ENCODE peak calls at places on chromosomes 13 and 19, in four cellular contexts. I, X, E and Y are unnamed samples.

GRCh38 chr13:27044837-27045570 is 126.6 kb downstream of the USP12 start:
- DNase-seq in E (peak; percentile 90), X (no peak), I (no peak), Y (peak; percentile 7)

GRCh38 chr13:77868717-77869116 is 49.9 kb downstream of the EDNRB start:
- DNase-seq in X (no peak), I (no peak), E (no peak), Y (no peak)

GRCh38 chr13:41976491-41976890 is 15.6 kb upstream of the VWA8 start:
- DNase-seq in E (no peak), I (no peak), X (no peak), Y (no peak)

GRCh38 chr13:66543780-66544179 is 686.4 kb downstream of the PCDH9 start:
- DNase-seq in I (no peak), E (no peak), X (no peak), Y (no peak)

GRCh38 chr13:36891752-36892151 is 28.3 kb downstream of the SMAD9 start:
- DNase-seq in X (no peak), E (no peak), I (no peak), Y (no peak)

GRCh38 chr13:110023729-110024645 is 237.6 kb upstream of the IRS2 start:
- DNase-seq in I (no peak), E (no peak), X (no peak), Y (no peak)

GRCh38 chr19:23991170-23991569 is 76.5 kb downstream of the ZNF726 start:
- DNase-seq in E (peak; percentile 14), I (peak; percentile 88), X (no peak), Y (peak; percentile 26)

GRCh38 chr13:74132152-74132767 is 1.9 kb downstream of the KLF12 start:
- DNase-seq in E (peak; percentile 90), I (no peak), X (no peak), Y (peak; percentile 22)

GRCh38 chr13:59584902-59585670 is 578.6 kb downstream of the DIAPH3 start:
- DNase-seq in I (no peak), X (no peak), E (no peak), Y (no peak)

GRCh38 chr19:38430931-38431330 is 2.6 kb upstream of the RYR1 start:
- DNase-seq in I (no peak), E (no peak), X (no peak), Y (no peak)

GRCh38 chr19:16394681-16395375 is 70.2 kb downstream of the KLF2 start:
- DNase-seq in X (no peak), E (no peak), I (no peak), Y (no peak)

GRCh38 chr19:2109278-2109864 is 12.7 kb downstream of the IZUMO4 start:
- DNase-seq in I (no peak), E (no peak), X (no peak), Y (no peak)

GRCh38 chr13:111636271-111636670 is 315.8 kb downstream of the TEX29 start:
- DNase-seq in E (no peak), I (no peak), X (no peak), Y (no peak)

GRCh38 chr13:51229141-51229540 is 6.9 kb downstream of the FAM124A start:
- DNase-seq in E (no peak), I (no peak), X (no peak), Y (no peak)

GRCh38 chr19:28468701-28469459 is 744.1 kb downstream of the UQCRFS1 start:
- DNase-seq in E (no peak), I (no peak), X (peak; percentile 3), Y (peak; percentile 19)

GRCh38 chr13:31227063-31227462 is 27.3 kb downstream of the B3GLCT start:
- DNase-seq in E (no peak), I (no peak), X (no peak), Y (no peak)

GRCh38 chr19:39223703-39224279 is 19.7 kb upstream of the SYCN start:
- DNase-seq in I (peak; percentile 47), X (no peak), E (no peak), Y (no peak)

GRCh38 chr13:39596176-39596575 is 6.8 kb downstream of the LHFPL6 start:
- DNase-seq in I (no peak), X (no peak), E (peak; percentile 50), Y (no peak)

GRCh38 chr19:39128511-39129079 is 3.0 kb downstream of the PAK4 start:
- DNase-seq in I (no peak), E (no peak), X (no peak), Y (no peak)

GRCh38 chr19:5268801-5269200 is 71.8 kb downstream of the PTPRS start:
- DNase-seq in E (no peak), X (no peak), I (no peak), Y (no peak)

GRCh38 chr19:43461303-43461702 is 4.1 kb downstream of the LYPD3 start:
- DNase-seq in I (no peak), X (no peak), E (no peak), Y (no peak)

GRCh38 chr13:41587490-41587889 is 130.1 kb downstream of the RGCC start:
- DNase-seq in E (peak; percentile 9), X (peak; percentile 16), I (no peak), Y (peak; percentile 16)

GRCh38 chr13:109955598-109955997 is 169.2 kb upstream of the IRS2 start:
- DNase-seq in E (no peak), X (no peak), I (no peak), Y (no peak)

GRCh38 chr19:48501961-48502719 is 9.5 kb downstream of the LMTK3 start:
- DNase-seq in E (peak; percentile 84), I (peak; percentile 29), X (peak; percentile 76), Y (peak; percentile 55)

GRCh38 chr13:90717451-90717936 is 630.0 kb upstream of the MIR17HG start:
- DNase-seq in X (no peak), I (no peak), E (no peak), Y (no peak)

GRCh38 chr13:109100705-109101104 is 471.3 kb downstream of the MYO16 start:
- DNase-seq in I (no peak), E (no peak), X (no peak), Y (no peak)

GRCh38 chr13:72973234-72973633 is 85.6 kb upstream of the KLF5 start:
- DNase-seq in I (no peak), X (no peak), E (no peak), Y (no peak)

GRCh38 chr19:44741841-44742352 is 6.6 kb upstream of the BCL3 start:
- DNase-seq in X (no peak), I (peak; percentile 86), E (no peak), Y (no peak)

GRCh38 chr19:15249912-15250634 is 17.8 kb upstream of the EPHX3 start:
- DNase-seq in I (peak; percentile 96), E (no peak), X (no peak), Y (no peak)

GRCh38 chr13:33761744-33762143 is 56.2 kb upstream of the RFC3 start:
- DNase-seq in X (no peak), E (no peak), I (no peak), Y (no peak)

GRCh38 chr13:59413121-59413520 is 750.6 kb downstream of the DIAPH3 start:
- DNase-seq in X (no peak), I (no peak), E (no peak), Y (no peak)

GRCh38 chr19:16625183-16625958 is 2.6 kb downstream of the MED26 start:
- DNase-seq in I (no peak), E (no peak), X (no peak), Y (no peak)

GRCh38 chr13:30895773-30896172 is 10.3 kb upstream of the MEDAG start:
- DNase-seq in E (no peak), X (no peak), I (peak; percentile 74), Y (no peak)

GRCh38 chr13:58597552-58597951 is 966.0 kb downstream of the PCDH17 start:
- DNase-seq in I (no peak), E (no peak), X (no peak), Y (no peak)

GRCh38 chr19:45515081-45515624 is 7.9 kb downstream of the VASP start:
- DNase-seq in I (no peak), X (no peak), E (no peak), Y (peak; percentile 37)

GRCh38 chr19:47534628-47535027 is 19.8 kb upstream of the NAPA start:
- DNase-seq in E (no peak), X (no peak), I (no peak), Y (no peak)

GRCh38 chr13:83248751-83249150 is 633.5 kb downstream of the SLITRK1 start:
- DNase-seq in E (no peak), I (no peak), X (no peak), Y (no peak)

GRCh38 chr19:10420444-10421239 is at the start of gene PDE4A:
- DNase-seq in I (peak; percentile 63), E (peak; percentile 88), X (peak; percentile 53), Y (peak; percentile 51)